ENCODE peak calls at places on chromosome 22, in five cellular contexts. One of them, this sample, is unnamed.

GRCh38 chr22:47395481-47395880 is 633.0 kb downstream of the TBC1D22A start:
- DNase-seq in sigmoid colon: no peak
- DNase-seq in effector CD4-positive, alpha-beta T cell: no peak
- DNase-seq in RKO: no peak
- DNase-seq in LoVo: no peak
- DNase-seq in this sample: no peak

GRCh38 chr22:35889071-35889470 is 139.6 kb downstream of the RBFOX2 start:
- DNase-seq in sigmoid colon: no peak
- DNase-seq in LoVo: no peak
- DNase-seq in effector CD4-positive, alpha-beta T cell: no peak
- DNase-seq in RKO: no peak
- DNase-seq in this sample: no peak

GRCh38 chr22:50656122-50657070 is 16.2 kb upstream of the SHANK3 start:
- DNase-seq in effector CD4-positive, alpha-beta T cell: no peak
- DNase-seq in LoVo: peak
- DNase-seq in RKO: peak
- DNase-seq in sigmoid colon: peak
- DNase-seq in this sample: peak

GRCh38 chr22:27985323-27986275 is 66.5 kb upstream of the PITPNB start:
- DNase-seq in sigmoid colon: peak
- DNase-seq in RKO: no peak
- DNase-seq in LoVo: no peak
- DNase-seq in effector CD4-positive, alpha-beta T cell: no peak
- DNase-seq in this sample: no peak

GRCh38 chr22:46368422-46368821 is 32.9 kb downstream of the TRMU start:
- DNase-seq in effector CD4-positive, alpha-beta T cell: no peak
- DNase-seq in sigmoid colon: no peak
- DNase-seq in RKO: no peak
- DNase-seq in LoVo: no peak
- DNase-seq in this sample: no peak

GRCh38 chr22:22840778-22841177 is 46.8 kb upstream of the IGLL5 start:
- DNase-seq in effector CD4-positive, alpha-beta T cell: no peak
- DNase-seq in sigmoid colon: no peak
- DNase-seq in LoVo: no peak
- DNase-seq in RKO: no peak
- DNase-seq in this sample: no peak

GRCh38 chr22:30485362-30485988 is 13.7 kb upstream of the SEC14L3 start:
- DNase-seq in effector CD4-positive, alpha-beta T cell: peak
- DNase-seq in sigmoid colon: peak
- DNase-seq in RKO: peak
- DNase-seq in LoVo: peak
- DNase-seq in this sample: peak

GRCh38 chr22:36286096-36286957 is 33.4 kb downstream of the APOL1 start:
- DNase-seq in effector CD4-positive, alpha-beta T cell: peak
- DNase-seq in RKO: peak
- DNase-seq in sigmoid colon: peak
- DNase-seq in LoVo: peak
- DNase-seq in this sample: peak

GRCh38 chr22:35631597-35631996 is 14.5 kb upstream of the MB start:
- DNase-seq in sigmoid colon: peak
- DNase-seq in LoVo: peak
- DNase-seq in effector CD4-positive, alpha-beta T cell: no peak
- DNase-seq in RKO: peak
- DNase-seq in this sample: no peak

GRCh38 chr22:49146511-49146910 is 681.2 kb downstream of the BRD1 start:
- DNase-seq in sigmoid colon: no peak
- DNase-seq in effector CD4-positive, alpha-beta T cell: no peak
- DNase-seq in RKO: no peak
- DNase-seq in LoVo: no peak
- DNase-seq in this sample: no peak